ENCODE peak calls at places on chromosomes 12 and 14, in five cellular contexts. G is heart left ventricle, W is upper lobe of right lung, C is WERI-Rb-1, X is RWPE2. U is an unnamed sample.

GRCh38 chr12:31321565-31322228 is 4.3 kb downstream of the SINHCAF start:
- DNase-seq in X (no peak), W (no peak), G (no peak), C (no peak), U (peak; percentile 27)

GRCh38 chr14:80055912-80056801 is 155.1 kb downstream of the DIO2 start:
- DNase-seq in C (peak; percentile 39), G (no peak), X (no peak), W (no peak), U (peak; percentile 48)

GRCh38 chr14:35332517-35333346 is 40.5 kb downstream of the PSMA6 start:
- DNase-seq in X (no peak), W (peak; percentile 74), G (no peak), C (no peak), U (peak; percentile 77)

GRCh38 chr14:55454264-55455151 is 14.1 kb upstream of the TBPL2 start:
- DNase-seq in C (peak; percentile 82), G (peak; percentile 33), X (peak; percentile 87), W (no peak), U (peak; percentile 81)

GRCh38 chr12:62332598-62332997 is 72.4 kb downstream of the USP15 start:
- DNase-seq in C (no peak), G (no peak), X (no peak), W (no peak), U (peak; percentile 23)

GRCh38 chr12:96094201-96094600 is 58.8 kb upstream of the LTA4H start:
- DNase-seq in G (peak; percentile 42), W (no peak), X (peak; percentile 71), C (no peak), U (peak; percentile 88)

GRCh38 chr14:104353921-104354701 is 215.7 kb downstream of the KIF26A start:
- DNase-seq in C (no peak), G (peak; percentile 74), W (peak; percentile 62), X (no peak), U (no peak)

GRCh38 chr14:71932229-71932951 is at the start of gene RGS6:
- DNase-seq in C (peak; percentile 59), X (no peak), W (peak; percentile 77), G (peak; percentile 39), U (peak; percentile 34)

GRCh38 chr14:99916091-99916383 is 122.8 kb downstream of the EML1 start:
- DNase-seq in X (no peak), C (no peak), W (no peak), G (no peak), U (no peak)

GRCh38 chr12:90061834-90062233 is 353.2 kb upstream of the ATP2B1 start:
- DNase-seq in X (no peak), G (no peak), C (no peak), W (no peak), U (no peak)

GRCh38 chr14:93274055-93274806 is 58.6 kb downstream of the BTBD7 start:
- DNase-seq in C (no peak), G (no peak), X (no peak), W (no peak), U (peak; percentile 36)

GRCh38 chr14:91119556-91120311 is 5.9 kb downstream of the DGLUCY start:
- DNase-seq in W (no peak), G (no peak), X (no peak), C (no peak), U (peak; percentile 95)

GRCh38 chr12:101866615-101867373 is 10.6 kb upstream of the DRAM1 start:
- DNase-seq in X (no peak), W (no peak), C (peak; percentile 57), G (no peak), U (no peak)

GRCh38 chr14:36241183-36241582 is 64.7 kb upstream of the PTCSC3 start:
- DNase-seq in G (no peak), C (no peak), X (no peak), W (no peak), U (peak; percentile 37)

GRCh38 chr12:100987552-100988277 is 193.1 kb downstream of the ANO4 start:
- DNase-seq in G (no peak), W (no peak), X (no peak), C (peak; percentile 53), U (peak; percentile 39)

GRCh38 chr14:53358166-53358565 is 205.0 kb upstream of the DDHD1 start:
- DNase-seq in X (no peak), G (no peak), W (no peak), C (no peak), U (no peak)

GRCh38 chr14:62694075-62694474 is 351.2 kb downstream of the KCNH5 start:
- DNase-seq in C (no peak), X (peak; percentile 85), W (no peak), G (no peak), U (peak; percentile 87)

GRCh38 chr12:66776974-66777373 is 98.1 kb upstream of the GRIP1 start:
- DNase-seq in C (no peak), G (no peak), W (no peak), X (no peak), U (no peak)

GRCh38 chr12:32561931-32562341 is 117.2 kb upstream of the DNM1L start:
- DNase-seq in X (no peak), G (no peak), C (no peak), W (no peak), U (no peak)
- H3K4me3 ChIP-seq in X (no peak overlapping the region), G (no peak overlapping the region), C (no peak overlapping the region), W (no peak overlapping the region), U (no peak overlapping the region)

GRCh38 chr12:119695034-119695433 is 27.1 kb downstream of the PRKAB1 start:
- DNase-seq in W (no peak), X (no peak), G (no peak), C (no peak), U (no peak)

GRCh38 chr12:119700078-119700477 is 32.1 kb downstream of the PRKAB1 start:
- DNase-seq in X (no peak), W (no peak), G (no peak), C (no peak), U (no peak)

GRCh38 chr12:119699199-119699765 is 31.3 kb downstream of the PRKAB1 start:
- DNase-seq in C (no peak), G (no peak), W (no peak), X (no peak), U (no peak)

GRCh38 chr12:119694111-119694510 is 26.2 kb downstream of the PRKAB1 start:
- DNase-seq in W (no peak), X (no peak), C (no peak), G (no peak), U (no peak)

GRCh38 chr12:119696943-119697342 is 29.0 kb downstream of the PRKAB1 start:
- DNase-seq in G (no peak), C (no peak), X (no peak), W (no peak), U (no peak)
- H3K36me3 ChIP-seq in G (no peaks in the 10 kb centered on the region), C (peaks cover 48% of the 10 kb centered on the region), X (peaks cover 16% of the 10 kb centered on the region), W (peaks cover 3% of the 10 kb centered on the region), U (peaks cover 1% of the 10 kb centered on the region)

DNA sequence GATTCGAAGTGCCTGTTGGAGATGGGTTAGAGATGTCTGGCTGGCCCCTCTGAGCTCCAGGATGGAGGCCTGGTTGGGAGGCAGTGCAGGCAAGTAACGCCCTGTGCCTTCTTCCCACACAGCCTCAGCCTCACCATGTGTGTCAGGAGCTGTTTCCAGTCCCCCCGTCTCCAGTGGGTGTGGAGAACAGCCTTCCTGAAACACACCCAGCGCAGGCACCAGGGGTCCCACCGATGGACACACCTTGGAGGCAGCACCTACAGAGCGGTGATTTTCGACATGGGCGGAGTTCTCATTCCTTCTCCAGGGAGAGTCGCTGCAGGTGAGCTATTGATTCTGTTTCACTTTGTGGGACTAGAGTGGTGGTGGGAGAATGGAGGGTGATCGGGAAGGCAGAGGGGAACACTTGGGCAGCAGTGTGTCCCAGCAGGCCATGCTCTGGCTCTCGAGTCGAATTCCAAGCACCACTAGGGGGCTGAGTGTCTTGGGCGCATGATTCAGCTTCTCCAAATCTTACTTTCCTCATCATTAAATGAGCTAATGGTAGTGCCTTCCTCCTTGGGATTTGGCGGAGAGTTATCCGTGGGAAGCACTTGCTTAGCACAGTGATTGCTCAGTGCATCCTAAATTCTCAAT is 6.8 kb downstream of the ACAD10 start:
- DNase-seq in W (no peak), X (no peak), G (no peak), C (peak; percentile 13), U (no peak)
- TF ChIP-seq CTCF in W (no peak), X (no peak), G (no peak), C (peak; percentile 44), U (peak; percentile 24)

DNA sequence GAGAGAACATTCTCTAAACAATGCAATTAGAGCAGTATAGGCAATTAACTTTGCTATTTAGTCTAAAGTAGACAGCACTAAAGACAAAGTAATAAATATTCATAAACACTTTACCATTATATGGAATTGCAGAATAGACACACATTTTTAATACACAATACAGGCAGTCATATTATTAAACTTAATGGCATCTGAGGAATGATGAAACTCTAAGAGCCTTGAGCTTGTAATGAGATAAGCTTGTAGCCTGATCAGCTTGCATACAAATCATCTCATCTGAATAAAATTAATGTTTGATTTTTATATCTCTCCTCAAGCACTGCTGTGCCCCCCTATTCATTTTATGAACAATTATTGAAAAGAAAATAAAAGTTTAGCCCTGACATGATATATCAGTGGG is 107.6 kb downstream of the MGAT4C start:
- DNase-seq in W (no peak), G (no peak), C (no peak), X (no peak), U (peak; percentile 50)
- H3K4me3 ChIP-seq in W (no peak overlapping the region), G (no peak overlapping the region), C (no peak overlapping the region), X (no peak overlapping the region), U (no peak overlapping the region)

DNA sequence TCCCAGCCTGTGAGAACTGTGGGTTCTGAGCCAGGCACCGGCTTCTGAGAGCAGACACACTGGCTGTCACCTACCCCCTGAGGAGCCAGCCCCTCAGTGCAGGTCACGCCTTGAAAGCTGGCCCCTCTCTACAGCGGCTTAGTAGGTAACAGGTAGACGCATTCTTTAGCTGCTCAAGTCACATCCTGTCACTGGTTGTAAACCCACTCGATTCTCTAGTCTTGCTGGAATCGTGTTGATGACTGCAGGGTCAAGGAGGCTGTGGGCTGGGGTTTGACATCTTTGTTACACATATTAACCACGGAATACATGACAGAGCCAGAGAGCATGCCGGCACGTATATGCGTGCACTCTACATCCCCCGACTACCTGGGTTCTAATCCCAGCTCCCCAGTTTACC is 210.6 kb downstream of the ETV6 start:
- DNase-seq in X (no peak), G (no peak), C (no peak), W (no peak), U (no peak)
- H3K36me3 ChIP-seq in X (no peaks in the 10 kb centered on the region), G (no peaks in the 10 kb centered on the region), C (no peaks in the 10 kb centered on the region), W (peaks cover 20% of the 10 kb centered on the region), U (peaks cover 4% of the 10 kb centered on the region)

DNA sequence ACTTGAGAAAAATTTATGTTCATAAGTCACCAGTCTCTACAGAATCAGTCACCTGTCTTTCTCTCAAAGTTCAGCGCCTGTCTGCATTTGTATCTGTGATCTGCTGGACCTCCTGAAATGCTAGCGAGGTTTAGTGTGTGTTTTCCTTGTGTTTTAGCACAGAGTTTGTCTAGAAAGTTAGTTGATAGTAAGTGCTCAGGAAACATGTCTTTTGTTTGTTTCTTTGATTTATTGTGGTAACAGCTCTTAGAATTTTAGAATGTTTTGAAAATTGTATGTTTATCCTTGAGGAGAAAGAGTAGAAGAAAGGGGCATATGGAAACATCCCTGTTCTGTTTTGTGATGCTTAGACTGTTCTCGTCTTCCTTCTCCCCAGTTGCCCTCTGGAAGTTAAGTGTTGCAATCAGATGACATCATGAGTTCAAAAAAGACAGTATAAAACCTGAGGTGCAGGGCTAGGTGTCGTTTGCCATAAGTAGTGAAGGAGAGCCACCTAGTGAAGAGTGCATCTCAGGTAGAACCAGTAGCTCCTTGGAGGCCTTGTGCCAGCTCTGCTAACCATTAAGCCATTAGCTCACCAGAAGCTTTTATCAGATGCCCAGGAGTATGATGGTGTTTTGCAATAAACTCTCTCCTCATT is 44.8 kb downstream of the FBXW8 start:
- DNase-seq in G (no peak), C (peak; percentile 15), X (no peak), W (peak; percentile 71), U (peak; percentile 86)
- TF ChIP-seq CTCF in G (no peak), C (peak; percentile 53), X (peak; percentile 60), W (no peak), U (peak; percentile 72)